ENCODE peak calls at places on chromosomes 4 and X, in seven cellular contexts. O is HCT116, H is K562, A is HepG2, Y is SK-N-SH, M is GM12878, U is H1. S is an unnamed sample.

GRCh38 chr4:138275946-138276621 is 33.9 kb upstream of the SLC7A11 start:
- DNase-seq in O (no peak), H (no peak), A (no peak), Y (no peak), M (no peak), U (no peak), S (no peak)

GRCh38 chr4:88823058-88823919 is 125.7 kb upstream of the NAP1L5 start:
- DNase-seq in O (peak; percentile 29), H (peak; percentile 81), A (peak; percentile 61), Y (peak; percentile 26), M (peak; percentile 57), U (peak; percentile 59), S (peak; percentile 36)

GRCh38 chr4:22573198-22573597 is 57.3 kb upstream of the ADGRA3 start:
- DNase-seq in O (no peak), H (no peak), A (no peak), Y (no peak), M (no peak), U (no peak), S (no peak)

GRCh38 chr4:55241461-55241860 is 104.6 kb upstream of the SRD5A3 start:
- DNase-seq in O (no peak), H (no peak), A (no peak), Y (no peak), M (no peak), U (no peak), S (no peak)

GRCh38 chrX:118205996-118206395 is 89.4 kb upstream of the KLHL13 start:
- DNase-seq in O (no peak), H (no peak), A (no peak), Y (no peak), M (no peak), U (no peak), S (no peak)

GRCh38 chr4:111464251-111465045 is 680.8 kb upstream of the FAM241A start:
- DNase-seq in O (no peak), H (no peak), A (no peak), Y (no peak), M (no peak), U (no peak), S (no peak)

GRCh38 chr4:79917246-79917645 is 155.8 kb downstream of the ANTXR2 start:
- DNase-seq in O (peak; percentile 42), H (peak; percentile 41), A (peak; percentile 43), Y (no peak), M (peak; percentile 8), U (peak; percentile 47), S (peak; percentile 22)

GRCh38 chr4:88335092-88335665 is 43.5 kb upstream of the HERC6 start:
- DNase-seq in O (no peak), H (no peak), A (peak; percentile 67), Y (no peak), M (no peak), U (no peak), S (no peak)

GRCh38 chr4:96639932-96640331 is 800.0 kb downstream of the PDHA2 start:
- DNase-seq in O (no peak), H (no peak), A (no peak), Y (no peak), M (no peak), U (no peak), S (no peak)

GRCh38 chr4:48290146-48290772 is 20.6 kb upstream of the TEC start:
- DNase-seq in O (peak; percentile 36), H (peak; percentile 63), A (peak; percentile 19), Y (peak; percentile 49), M (no peak), U (no peak), S (no peak)

GRCh38 chrX:39960219-39960618 is 137.5 kb downstream of the BCOR start:
- DNase-seq in O (no peak), H (no peak), A (no peak), Y (no peak), M (no peak), U (no peak), S (no peak)

GRCh38 chrX:39956803-39957394 is 140.9 kb downstream of the BCOR start:
- DNase-seq in O (no peak), H (no peak), A (peak; percentile 28), Y (no peak), M (no peak), U (no peak), S (no peak)

GRCh38 chrX:39961441-39961840 is 136.3 kb downstream of the BCOR start:
- DNase-seq in O (no peak), H (no peak), A (no peak), Y (no peak), M (no peak), U (no peak), S (no peak)

GRCh38 chrX:39957816-39958561 is 139.8 kb downstream of the BCOR start:
- DNase-seq in O (no peak), H (no peak), A (no peak), Y (no peak), M (no peak), U (no peak), S (no peak)

GRCh38 chrX:39958850-39959249 is 138.9 kb downstream of the BCOR start:
- DNase-seq in O (no peak), H (no peak), A (no peak), Y (no peak), M (no peak), U (no peak), S (no peak)
- H3K4me1 ChIP-seq in O (peaks cover 30% of the 10 kb centered on the region), H (no peaks in the 10 kb centered on the region), A (peaks cover 64% of the 10 kb centered on the region), Y (peaks cover 3% of the 10 kb centered on the region), M (no peaks in the 10 kb centered on the region), U (peaks cover 2% of the 10 kb centered on the region), S (no peaks in the 10 kb centered on the region)

GRCh38 chrX:9542765-9543119 is 77.9 kb downstream of the TBL1X start:
- DNase-seq in O (no peak), H (no peak), A (no peak), Y (no peak), M (no peak), U (no peak), S (no peak)
- TF ChIP-seq SIN3A in O (no peak), H (no peak), A (no peak), Y (no peak), M (no peak), U (no peak), S (no peak)

DNA sequence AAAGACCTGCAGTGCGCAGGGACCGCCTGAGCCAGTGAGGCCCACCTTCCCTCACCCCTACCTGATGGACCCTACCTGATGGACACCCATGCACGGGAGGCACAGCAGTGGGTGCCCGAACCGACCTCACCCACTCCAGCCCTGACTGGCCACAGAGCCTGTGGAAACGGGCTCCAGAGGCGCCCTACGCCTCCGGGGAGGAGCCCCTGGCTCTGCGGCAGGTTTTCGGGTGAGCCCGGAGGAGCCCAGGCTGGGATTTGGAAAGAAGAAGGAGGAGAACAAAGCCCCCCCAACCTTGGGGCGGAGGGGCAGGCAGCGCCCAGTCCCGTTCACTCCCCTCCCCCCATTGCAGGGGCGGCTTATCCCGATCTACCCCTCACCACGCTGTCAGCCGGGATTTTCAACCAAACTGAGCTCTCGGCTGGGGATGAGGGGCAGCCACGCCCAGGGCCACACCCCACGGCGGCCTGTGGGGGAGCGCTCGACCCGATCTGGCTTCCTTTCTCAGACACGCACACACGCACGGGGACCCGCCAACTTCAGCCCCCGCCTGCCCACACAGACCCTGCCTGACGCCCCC is 675 bp downstream of the L1CAM start:
- DNase-seq in O (no peak), H (peak; percentile 56), A (no peak), Y (no peak), M (no peak), U (no peak), S (no peak)
- H3K4me1 ChIP-seq in O (peaks cover 37% of the 10 kb centered on the region), H (peaks cover 10% of the 10 kb centered on the region), A (peaks cover 28% of the 10 kb centered on the region), Y (peaks cover 31% of the 10 kb centered on the region), M (no peaks in the 10 kb centered on the region), U (peaks cover 11% of the 10 kb centered on the region), S (peaks cover 67% of the 10 kb centered on the region)

DNA sequence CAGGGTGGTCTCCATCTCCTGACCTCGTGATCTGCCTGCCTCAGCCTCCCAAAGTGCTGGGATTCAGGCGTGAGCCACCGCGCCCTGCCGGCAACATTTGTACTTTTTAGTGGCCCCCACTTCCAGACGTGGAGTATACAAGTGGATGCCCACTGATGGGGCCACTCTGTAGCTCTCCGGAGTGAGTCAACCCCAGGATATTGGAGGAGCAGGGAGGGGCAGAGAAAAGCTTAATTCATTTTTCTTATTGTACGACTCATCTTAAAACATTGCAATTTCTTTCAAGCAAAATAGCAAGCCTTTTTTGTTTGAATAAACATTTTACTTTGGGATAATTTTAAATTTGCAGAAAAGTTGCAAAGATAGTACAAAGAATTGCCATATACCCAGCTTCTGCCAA is 34.6 kb downstream of the FAM9C start:
- DNase-seq in O (no peak), H (no peak), A (no peak), Y (no peak), M (no peak), U (no peak), S (no peak)
- TF ChIP-seq SIN3A in O (no peak), H (no peak), A (no peak), Y (no peak), M (no peak), U (no peak), S (no peak)